ENCODE peak calls at places on chromosomes 4 and X, in seven cellular contexts. One of them, this sample, is unnamed.

GRCh38 chr4:80069837-80070788 is 2.9 kb downstream of the ANTXR2 start:
- DNase-seq in dorsolateral prefrontal cortex: no peak
- DNase-seq in effector memory CD8-positive, alpha-beta T cell: no peak
- DNase-seq in NCI-H460: no peak
- DNase-seq in astrocyte of the hippocampus: peak
- DNase-seq in esophagus squamous epithelium: no peak
- DNase-seq in Right ventricle myocardium inferior: no peak
- DNase-seq in this sample: no peak

GRCh38 chrX:25083661-25084060 is 67.9 kb upstream of the ARX start:
- DNase-seq in dorsolateral prefrontal cortex: no peak
- DNase-seq in effector memory CD8-positive, alpha-beta T cell: no peak
- DNase-seq in NCI-H460: no peak
- DNase-seq in astrocyte of the hippocampus: no peak
- DNase-seq in esophagus squamous epithelium: no peak
- DNase-seq in Right ventricle myocardium inferior: no peak
- DNase-seq in this sample: no peak

GRCh38 chrX:10006086-10006485 is 38.9 kb downstream of the CLDN34 start:
- DNase-seq in dorsolateral prefrontal cortex: no peak
- DNase-seq in effector memory CD8-positive, alpha-beta T cell: no peak
- DNase-seq in NCI-H460: no peak
- DNase-seq in astrocyte of the hippocampus: no peak
- DNase-seq in esophagus squamous epithelium: no peak
- DNase-seq in Right ventricle myocardium inferior: no peak
- DNase-seq in this sample: no peak

GRCh38 chr4:168737441-168738176 is 240.8 kb downstream of the PALLD start:
- DNase-seq in dorsolateral prefrontal cortex: no peak
- DNase-seq in effector memory CD8-positive, alpha-beta T cell: no peak
- DNase-seq in NCI-H460: no peak
- DNase-seq in astrocyte of the hippocampus: peak
- DNase-seq in esophagus squamous epithelium: no peak
- DNase-seq in Right ventricle myocardium inferior: no peak
- DNase-seq in this sample: no peak

GRCh38 chr4:108700358-108700757 is 50.0 kb downstream of the OSTC start:
- DNase-seq in dorsolateral prefrontal cortex: no peak
- DNase-seq in effector memory CD8-positive, alpha-beta T cell: no peak
- DNase-seq in NCI-H460: no peak
- DNase-seq in astrocyte of the hippocampus: peak
- DNase-seq in esophagus squamous epithelium: no peak
- DNase-seq in Right ventricle myocardium inferior: no peak
- DNase-seq in this sample: no peak

GRCh38 chrX:107712231-107713204 is 63.1 kb downstream of the TSC22D3 start:
- DNase-seq in dorsolateral prefrontal cortex: no peak
- DNase-seq in effector memory CD8-positive, alpha-beta T cell: peak
- DNase-seq in NCI-H460: no peak
- DNase-seq in astrocyte of the hippocampus: peak
- DNase-seq in esophagus squamous epithelium: no peak
- DNase-seq in Right ventricle myocardium inferior: no peak
- DNase-seq in this sample: peak

GRCh38 chr4:75745192-75745591 is 20.8 kb downstream of the USO1 start:
- DNase-seq in dorsolateral prefrontal cortex: no peak
- DNase-seq in effector memory CD8-positive, alpha-beta T cell: no peak
- DNase-seq in NCI-H460: no peak
- DNase-seq in astrocyte of the hippocampus: peak
- DNase-seq in esophagus squamous epithelium: no peak
- DNase-seq in Right ventricle myocardium inferior: no peak
- DNase-seq in this sample: no peak

GRCh38 chr4:141763373-141763772 is 127.0 kb downstream of the IL15 start:
- DNase-seq in dorsolateral prefrontal cortex: no peak
- DNase-seq in effector memory CD8-positive, alpha-beta T cell: no peak
- DNase-seq in NCI-H460: no peak
- DNase-seq in astrocyte of the hippocampus: no peak
- DNase-seq in esophagus squamous epithelium: no peak
- DNase-seq in Right ventricle myocardium inferior: no peak
- DNase-seq in this sample: no peak

GRCh38 chrX:47500541-47500940 is 17.5 kb upstream of the ZNF41 start:
- DNase-seq in dorsolateral prefrontal cortex: no peak
- DNase-seq in effector memory CD8-positive, alpha-beta T cell: no peak
- DNase-seq in NCI-H460: peak
- DNase-seq in astrocyte of the hippocampus: no peak
- DNase-seq in esophagus squamous epithelium: no peak
- DNase-seq in Right ventricle myocardium inferior: no peak
- DNase-seq in this sample: no peak